ENCODE peak calls at places on chromosome 3, in seven cellular contexts. One of them, this sample, is unnamed.
A peak's percentile ranks its signal among the peaks of the same experiment; 100 is the strongest.

GRCh38 chr3:157176108-157176507 is 16.2 kb upstream of the CCNL1 start:
- DNase-seq in right lobe of liver: no peak
- DNase-seq in Caki2: peak; percentile 38
- DNase-seq in NCI-H460: no peak
- DNase-seq in CD4-positive, alpha-beta T cell: no peak
- DNase-seq in fibroblast of mammary gland: peak; percentile 70
- DNase-seq in nephron progenitor cell: peak; percentile 22
- DNase-seq in this sample: no peak

GRCh38 chr3:195270079-195270349 is 945 bp downstream of the XXYLT1 start:
- DNase-seq in CD4-positive, alpha-beta T cell: no peak
- DNase-seq in nephron progenitor cell: no peak
- DNase-seq in fibroblast of mammary gland: no peak
- DNase-seq in Caki2: no peak
- DNase-seq in right lobe of liver: no peak
- DNase-seq in NCI-H460: no peak
- DNase-seq in this sample: no peak

GRCh38 chr3:188316021-188316722 is 162.2 kb downstream of the LPP start:
- DNase-seq in fibroblast of mammary gland: peak; percentile 68
- DNase-seq in NCI-H460: no peak
- DNase-seq in right lobe of liver: peak; percentile 60
- DNase-seq in nephron progenitor cell: no peak
- DNase-seq in CD4-positive, alpha-beta T cell: no peak
- DNase-seq in Caki2: no peak
- DNase-seq in this sample: no peak

GRCh38 chr3:191301982-191302381 is 27.2 kb upstream of the CCDC50 start:
- DNase-seq in CD4-positive, alpha-beta T cell: no peak
- DNase-seq in NCI-H460: no peak
- DNase-seq in nephron progenitor cell: no peak
- DNase-seq in Caki2: no peak
- DNase-seq in right lobe of liver: no peak
- DNase-seq in fibroblast of mammary gland: no peak
- DNase-seq in this sample: no peak

GRCh38 chr3:45479627-45480026 is 91.3 kb downstream of the LARS2 start:
- DNase-seq in NCI-H460: no peak
- DNase-seq in CD4-positive, alpha-beta T cell: no peak
- DNase-seq in fibroblast of mammary gland: peak; percentile 72
- DNase-seq in nephron progenitor cell: no peak
- DNase-seq in Caki2: no peak
- DNase-seq in right lobe of liver: no peak
- DNase-seq in this sample: peak; percentile 76

GRCh38 chr3:169227911-169228310 is 435.6 kb downstream of the MECOM start:
- DNase-seq in NCI-H460: no peak
- DNase-seq in Caki2: no peak
- DNase-seq in CD4-positive, alpha-beta T cell: no peak
- DNase-seq in nephron progenitor cell: no peak
- DNase-seq in fibroblast of mammary gland: peak; percentile 50
- DNase-seq in right lobe of liver: no peak
- DNase-seq in this sample: no peak

GRCh38 chr3:122305818-122306621 is 19.0 kb upstream of the CSTA start:
- DNase-seq in Caki2: peak; percentile 45
- DNase-seq in NCI-H460: no peak
- DNase-seq in right lobe of liver: peak; percentile 74
- DNase-seq in nephron progenitor cell: peak; percentile 4
- DNase-seq in fibroblast of mammary gland: peak; percentile 8
- DNase-seq in CD4-positive, alpha-beta T cell: no peak
- DNase-seq in this sample: peak; percentile 21

GRCh38 chr3:46713898-46714552 is 3.6 kb downstream of the PRSS50 start:
- DNase-seq in nephron progenitor cell: no peak
- DNase-seq in CD4-positive, alpha-beta T cell: peak; percentile 29
- DNase-seq in right lobe of liver: peak; percentile 35
- DNase-seq in fibroblast of mammary gland: no peak
- DNase-seq in NCI-H460: no peak
- DNase-seq in Caki2: peak; percentile 50
- DNase-seq in this sample: no peak

GRCh38 chr3:89059201-89059600 is 48.2 kb upstream of the EPHA3 start:
- DNase-seq in nephron progenitor cell: no peak
- DNase-seq in CD4-positive, alpha-beta T cell: no peak
- DNase-seq in Caki2: no peak
- DNase-seq in fibroblast of mammary gland: no peak
- DNase-seq in right lobe of liver: no peak
- DNase-seq in NCI-H460: no peak
- DNase-seq in this sample: no peak

GRCh38 chr3:908839-909238 is 184.0 kb upstream of the CNTN6 start:
- DNase-seq in CD4-positive, alpha-beta T cell: no peak
- DNase-seq in right lobe of liver: no peak
- DNase-seq in Caki2: peak; percentile 30
- DNase-seq in NCI-H460: peak; percentile 5
- DNase-seq in nephron progenitor cell: no peak
- DNase-seq in fibroblast of mammary gland: no peak
- DNase-seq in this sample: peak; percentile 3

GRCh38 chr3:111373861-111374260 is 168.1 kb upstream of the CD96 start:
- DNase-seq in NCI-H460: no peak
- DNase-seq in right lobe of liver: no peak
- DNase-seq in fibroblast of mammary gland: no peak
- DNase-seq in nephron progenitor cell: no peak
- DNase-seq in CD4-positive, alpha-beta T cell: no peak
- DNase-seq in Caki2: no peak
- DNase-seq in this sample: no peak

GRCh38 chr3:87298111-87298718 is 21.8 kb upstream of the POU1F1 start:
- DNase-seq in fibroblast of mammary gland: peak; percentile 45
- DNase-seq in Caki2: peak; percentile 31
- DNase-seq in nephron progenitor cell: no peak
- DNase-seq in NCI-H460: peak; percentile 45
- DNase-seq in right lobe of liver: no peak
- DNase-seq in CD4-positive, alpha-beta T cell: no peak
- DNase-seq in this sample: peak; percentile 30

GRCh38 chr3:128736598-128736997 is 10.6 kb downstream of the RAB7A start:
- DNase-seq in Caki2: no peak
- DNase-seq in nephron progenitor cell: no peak
- DNase-seq in right lobe of liver: no peak
- DNase-seq in NCI-H460: no peak
- DNase-seq in CD4-positive, alpha-beta T cell: no peak
- DNase-seq in fibroblast of mammary gland: peak; percentile 66
- DNase-seq in this sample: no peak

GRCh38 chr3:101521251-101521701 is 8.3 kb upstream of the SENP7 start:
- DNase-seq in fibroblast of mammary gland: no peak
- DNase-seq in CD4-positive, alpha-beta T cell: no peak
- DNase-seq in right lobe of liver: no peak
- DNase-seq in NCI-H460: no peak
- DNase-seq in Caki2: no peak
- DNase-seq in nephron progenitor cell: no peak
- DNase-seq in this sample: no peak

GRCh38 chr3:183775781-183776180 is 49.6 kb downstream of the MAP6D1 start:
- DNase-seq in right lobe of liver: no peak
- DNase-seq in CD4-positive, alpha-beta T cell: no peak
- DNase-seq in fibroblast of mammary gland: no peak
- DNase-seq in Caki2: no peak
- DNase-seq in nephron progenitor cell: no peak
- DNase-seq in NCI-H460: no peak
- DNase-seq in this sample: no peak

GRCh38 chr3:180036678-180037455 is at the start of gene PEX5L:
- DNase-seq in nephron progenitor cell: peak; percentile 95
- DNase-seq in CD4-positive, alpha-beta T cell: no peak
- DNase-seq in fibroblast of mammary gland: peak; percentile 35
- DNase-seq in NCI-H460: no peak
- DNase-seq in right lobe of liver: peak; percentile 40
- DNase-seq in Caki2: no peak
- DNase-seq in this sample: peak; percentile 22

GRCh38 chr3:71130516-71131384 is 452.8 kb downstream of the FOXP1 start:
- DNase-seq in NCI-H460: no peak
- DNase-seq in nephron progenitor cell: peak; percentile 21
- DNase-seq in CD4-positive, alpha-beta T cell: peak; percentile 68
- DNase-seq in fibroblast of mammary gland: peak; percentile 82
- DNase-seq in Caki2: peak; percentile 86
- DNase-seq in right lobe of liver: peak; percentile 73
- DNase-seq in this sample: peak; percentile 51

GRCh38 chr3:53114011-53114400 is 16.2 kb downstream of the RFT1 start:
- DNase-seq in right lobe of liver: peak; percentile 79
- DNase-seq in Caki2: peak; percentile 63
- DNase-seq in fibroblast of mammary gland: peak; percentile 79
- DNase-seq in nephron progenitor cell: peak; percentile 84
- DNase-seq in CD4-positive, alpha-beta T cell: peak; percentile 79
- DNase-seq in NCI-H460: peak; percentile 59
- DNase-seq in this sample: peak; percentile 93

GRCh38 chr3:115784739-115785571 is 161.6 kb downstream of the GAP43 start:
- DNase-seq in CD4-positive, alpha-beta T cell: no peak
- DNase-seq in right lobe of liver: no peak
- DNase-seq in fibroblast of mammary gland: peak; percentile 94
- DNase-seq in NCI-H460: no peak
- DNase-seq in nephron progenitor cell: no peak
- DNase-seq in Caki2: peak; percentile 40
- DNase-seq in this sample: no peak

GRCh38 chr3:157475921-157476395 is 27.3 kb downstream of the VEPH1 start:
- DNase-seq in fibroblast of mammary gland: peak; percentile 86
- DNase-seq in Caki2: peak; percentile 82
- DNase-seq in NCI-H460: peak; percentile 16
- DNase-seq in right lobe of liver: no peak
- DNase-seq in nephron progenitor cell: no peak
- DNase-seq in CD4-positive, alpha-beta T cell: no peak
- DNase-seq in this sample: no peak

GRCh38 chr3:50166309-50167019 is 11.3 kb downstream of the SEMA3F start:
- DNase-seq in CD4-positive, alpha-beta T cell: no peak
- DNase-seq in nephron progenitor cell: peak; percentile 75
- DNase-seq in NCI-H460: no peak
- DNase-seq in right lobe of liver: no peak
- DNase-seq in fibroblast of mammary gland: no peak
- DNase-seq in Caki2: peak; percentile 94
- DNase-seq in this sample: no peak